ENCODE peak calls at places on chromosomes 6 and 20, in six cellular contexts. Q is right atrium auricular region; C is hypothalamus; W is stimulated activated CD8-positive, alpha-beta memory T cell treated with anti-CD3 and anti-CD28 coated beads, Interleukin-7, amount 100 ng/mL, for 1 hour; G is effector CD4-positive, alpha-beta T cell; T is DMS79. N is an unnamed sample.

GRCh38 chr6:160355001-160355400 is 6.8 kb downstream of the SLC22A3 start:
- DNase-seq in T (no peak), G (no peak), Q (no peak), W (no peak), C (no peak), N (no peak)

GRCh38 chr6:102458990-102459389 is 1065.5 kb downstream of the GRIK2 start:
- DNase-seq in G (no peak), Q (no peak), T (no peak), C (no peak), W (no peak), N (no peak)

GRCh38 chr6:84094050-84094435 is 60.5 kb downstream of the MRAP2 start:
- DNase-seq in G (no peak), Q (no peak), C (no peak), W (no peak), T (no peak), N (peak)

GRCh38 chr6:134132494-134133141 is 80.2 kb upstream of the SLC2A12 start:
- DNase-seq in G (no peak), T (no peak), C (no peak), Q (no peak), W (no peak), N (peak)

GRCh38 chr6:69090132-69090531 is 455.1 kb downstream of the ADGRB3 start:
- DNase-seq in Q (no peak), G (no peak), W (no peak), C (no peak), T (no peak), N (peak)

GRCh38 chr6:6758915-6759654 is 170.6 kb downstream of the LY86 start:
- DNase-seq in C (no peak), Q (peak), W (no peak), G (no peak), T (peak), N (peak)

GRCh38 chr6:132142768-132143167 is 191.6 kb upstream of the CCN2 start:
- DNase-seq in C (no peak), T (no peak), G (no peak), Q (no peak), W (no peak), N (peak)

GRCh38 chr20:54649511-54649962 is 174.1 kb downstream of the DOK5 start:
- DNase-seq in T (peak), C (peak), Q (peak), G (peak), W (no peak), N (peak)

GRCh38 chr6:105184921-105185320 is 5.1 kb upstream of the POPDC3 start:
- DNase-seq in Q (no peak), G (no peak), T (no peak), C (no peak), W (no peak), N (peak)

GRCh38 chr6:41547799-41548097 is 1.6 kb downstream of the FOXP4 start:
- DNase-seq in T (no peak), W (no peak), G (no peak), Q (no peak), C (no peak), N (no peak)